ENCODE peak calls at places on chromosomes 6 and 20, in five cellular contexts. P, I, B, K and W are unnamed samples.

GRCh38 chr20:12358006-12358654 is 440.4 kb downstream of the BTBD3 start:
- DNase-seq in P (no peak), I (no peak), B (peak; percentile 62), K (no peak), W (no peak)

GRCh38 chr6:36920049-36920448 is 34.3 kb downstream of the C6orf89 start:
- DNase-seq in P (no peak), I (no peak), B (no peak), K (no peak), W (no peak)

GRCh38 chr6:80622641-80623040 is 516.2 kb downstream of the BCKDHB start:
- DNase-seq in P (no peak), I (peak; percentile 63), B (no peak), K (no peak), W (no peak)

GRCh38 chr6:55320691-55321086 is 6.6 kb upstream of the GFRAL start:
- DNase-seq in P (no peak), I (no peak), B (no peak), K (no peak), W (no peak)

GRCh38 chr6:32886674-32887383 is 32.8 kb downstream of the PSMB9 start:
- DNase-seq in P (peak; percentile 89), I (no peak), B (peak; percentile 76), K (no peak), W (no peak)

GRCh38 chr20:237918-238317 is 10.9 kb downstream of the DEFB129 start:
- DNase-seq in P (no peak), I (no peak), B (peak; percentile 5), K (no peak), W (no peak)

GRCh38 chr6:44002591-44003344 is 124.5 kb downstream of the MRPL14 start:
- DNase-seq in P (peak; percentile 54), I (peak; percentile 73), B (peak; percentile 49), K (no peak), W (no peak)

GRCh38 chr6:14382381-14383236 is 265.0 kb downstream of the CD83 start:
- DNase-seq in P (no peak), I (no peak), B (no peak), K (no peak), W (no peak)

GRCh38 chr20:61185841-61186601 is 66.0 kb upstream of the CDH4 start:
- DNase-seq in P (peak; percentile 98), I (no peak), B (peak; percentile 90), K (no peak), W (peak; percentile 39)

GRCh38 chr20:25007491-25008305 is 15.1 kb upstream of the APMAP start:
- DNase-seq in P (no peak), I (no peak), B (no peak), K (no peak), W (no peak)

GRCh38 chr6:79574636-79575035 is 37.4 kb upstream of the LCA5 start:
- DNase-seq in P (peak; percentile 78), I (no peak), B (peak; percentile 60), K (no peak), W (no peak)

GRCh38 chr20:38997622-38998021 is 35.5 kb downstream of the DHX35 start:
- DNase-seq in P (no peak), I (no peak), B (no peak), K (no peak), W (no peak)

DNA sequence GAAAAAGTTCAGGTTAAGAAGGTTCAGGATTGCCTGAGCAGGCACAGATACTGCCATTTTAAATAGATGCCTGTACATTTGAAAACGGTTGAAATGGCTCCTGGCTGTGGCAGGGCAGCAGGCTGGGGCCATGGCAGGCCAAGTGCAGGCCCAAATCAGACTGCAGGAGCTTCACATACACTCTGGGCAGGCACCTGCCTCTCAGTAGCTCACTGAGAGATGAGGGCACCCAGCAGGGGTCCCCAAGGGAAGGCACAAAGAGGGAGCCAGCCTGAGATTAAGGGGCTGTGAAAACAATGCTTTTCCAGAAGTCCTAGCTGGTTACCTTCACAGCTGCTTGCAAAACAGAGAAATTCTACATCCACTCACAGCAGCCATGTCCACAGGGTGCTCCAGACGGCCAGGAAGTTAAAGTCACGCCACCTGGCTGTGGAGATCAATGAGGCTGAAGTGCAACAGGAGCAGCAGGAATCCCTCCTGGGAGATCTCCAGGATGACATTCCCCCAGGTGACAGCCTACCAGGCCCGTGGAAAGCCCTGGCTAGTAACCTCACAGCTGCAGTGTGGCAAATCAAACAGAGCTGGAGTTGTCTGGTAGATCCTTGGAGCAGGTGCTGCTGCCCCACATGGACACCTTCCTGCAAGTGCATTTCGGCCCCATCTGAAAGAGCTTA is 6.2 kb upstream of the RAET1E start:
- DNase-seq in P (no peak), I (no peak), B (no peak), K (no peak), W (no peak)
- TF ChIP-seq CTCF in P (no peak), I (no peak), B (no peak), K (no peak), W (no peak)

GRCh38 chr6:118284736-118285360 is 263.2 kb upstream of the PLN start:
- DNase-seq in P (peak; percentile 52), I (no peak), B (peak; percentile 44), K (no peak), W (no peak)

GRCh38 chr6:118283759-118284158 is 264.3 kb upstream of the PLN start:
- DNase-seq in P (peak; percentile 68), I (no peak), B (peak; percentile 78), K (no peak), W (peak; percentile 15)

GRCh38 chr6:118285791-118286190 is 262.3 kb upstream of the PLN start:
- DNase-seq in P (no peak), I (no peak), B (no peak), K (no peak), W (no peak)

DNA sequence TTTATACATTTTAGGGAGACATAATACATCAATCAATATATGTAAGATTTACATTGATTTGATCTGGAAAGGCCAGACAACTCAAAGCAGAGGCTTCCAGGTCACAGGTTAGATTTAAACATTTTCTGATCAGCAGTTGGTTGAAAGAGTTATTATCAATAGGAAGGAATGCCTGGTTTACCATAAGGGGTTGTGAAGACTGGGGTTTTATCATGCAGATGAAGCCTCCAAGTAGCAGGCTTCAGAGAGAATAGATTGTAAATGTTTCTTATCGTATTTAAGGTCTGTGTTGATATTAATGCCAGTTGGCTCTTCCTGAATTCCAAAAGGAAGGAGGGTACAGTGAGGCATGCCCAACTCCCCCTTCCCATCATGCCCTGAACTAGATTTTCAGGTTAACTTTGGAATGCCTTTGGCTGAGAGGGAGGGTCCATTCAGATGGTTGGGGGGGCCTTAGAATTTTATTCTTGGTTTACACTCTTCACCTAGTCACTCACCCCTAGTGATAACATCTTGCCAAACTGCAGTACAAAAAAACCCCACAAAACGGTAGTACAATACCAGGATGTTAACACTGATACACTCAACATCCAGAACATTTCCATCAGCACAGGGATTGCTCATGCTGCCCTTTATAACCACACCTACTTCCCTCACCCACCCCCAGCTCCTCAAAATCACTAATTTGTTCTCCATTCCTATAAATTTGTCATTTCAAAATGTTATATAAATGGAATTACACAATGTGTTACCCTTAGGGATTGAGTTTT is 259.6 kb upstream of the PLN start:
- DNase-seq in P (peak; percentile 52), I (no peak), B (peak; percentile 16), K (no peak), W (no peak)
- TF ChIP-seq CTCF in P (peak; percentile 47), I (no peak), B (peak; percentile 11), K (peak; percentile 52), W (peak; percentile 38)

GRCh38 chr6:215335-216034 is 76.8 kb upstream of the DUSP22 start:
- DNase-seq in P (peak; percentile 39), I (peak; percentile 54), B (no peak), K (no peak), W (no peak)

GRCh38 chr6:219641-220198 is 72.6 kb upstream of the DUSP22 start:
- DNase-seq in P (peak; percentile 66), I (peak; percentile 86), B (peak; percentile 50), K (peak; percentile 31), W (no peak)

GRCh38 chr6:219019-219570 is 73.2 kb upstream of the DUSP22 start:
- DNase-seq in P (no peak), I (no peak), B (no peak), K (no peak), W (no peak)

GRCh38 chr6:218153-219018 is 73.9 kb upstream of the DUSP22 start:
- DNase-seq in P (no peak), I (no peak), B (no peak), K (no peak), W (no peak)

GRCh38 chr6:217048-217659 is 75.1 kb upstream of the DUSP22 start:
- DNase-seq in P (no peak), I (no peak), B (no peak), K (no peak), W (no peak)
- TF ChIP-seq CTCF in P (peak; percentile 30), I (peak; percentile 48), B (peak; percentile 43), K (no peak), W (peak; percentile 30)

GRCh38 chr6:92777146-92777740 is 642.1 kb downstream of the EPHA7 start:
- DNase-seq in P (peak; percentile 42), I (no peak), B (peak; percentile 44), K (no peak), W (no peak)
- TF ChIP-seq CTCF in P (peak; percentile 56), I (peak; percentile 43), B (peak; percentile 55), K (no peak), W (no peak)

DNA sequence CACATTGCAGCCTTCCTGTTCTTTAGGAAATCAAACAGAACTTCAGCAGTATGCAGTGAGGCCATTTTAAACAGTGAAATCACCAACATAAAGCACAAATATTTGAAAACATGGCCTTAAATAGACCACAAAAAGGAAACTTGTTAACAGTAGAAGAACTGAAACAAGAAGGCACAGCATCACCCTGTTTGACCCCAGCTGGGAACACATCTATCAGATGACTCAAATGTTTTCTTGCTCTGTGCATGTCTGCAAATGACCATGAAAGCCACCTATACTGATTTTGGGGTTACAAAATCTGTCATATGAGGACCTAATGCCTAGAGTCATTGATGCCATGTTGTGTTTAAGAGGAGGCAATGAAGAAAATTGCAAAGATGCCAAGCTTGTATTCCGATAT is 123.8 kb upstream of the ADGRF1 start:
- DNase-seq in P (peak; percentile 59), I (no peak), B (no peak), K (no peak), W (no peak)
- TF ChIP-seq CTCF in P (no peak), I (no peak), B (no peak), K (no peak), W (no peak)

GRCh38 chr20:52191132-52191435 is 495 bp downstream of the ZFP64 start:
- DNase-seq in P (peak; percentile 7), I (no peak), B (no peak), K (no peak), W (no peak)

GRCh38 chr20:52193133-52193532 is 1.6 kb upstream of the ZFP64 start:
- DNase-seq in P (no peak), I (no peak), B (no peak), K (no peak), W (no peak)

GRCh38 chr20:52193886-52194545 is 2.4 kb upstream of the ZFP64 start:
- DNase-seq in P (no peak), I (no peak), B (no peak), K (no peak), W (no peak)

GRCh38 chr20:52191436-52192295 is at the start of gene ZFP64:
- DNase-seq in P (peak; percentile 76), I (peak; percentile 80), B (peak; percentile 80), K (peak; percentile 9), W (peak; percentile 41)

DNA sequence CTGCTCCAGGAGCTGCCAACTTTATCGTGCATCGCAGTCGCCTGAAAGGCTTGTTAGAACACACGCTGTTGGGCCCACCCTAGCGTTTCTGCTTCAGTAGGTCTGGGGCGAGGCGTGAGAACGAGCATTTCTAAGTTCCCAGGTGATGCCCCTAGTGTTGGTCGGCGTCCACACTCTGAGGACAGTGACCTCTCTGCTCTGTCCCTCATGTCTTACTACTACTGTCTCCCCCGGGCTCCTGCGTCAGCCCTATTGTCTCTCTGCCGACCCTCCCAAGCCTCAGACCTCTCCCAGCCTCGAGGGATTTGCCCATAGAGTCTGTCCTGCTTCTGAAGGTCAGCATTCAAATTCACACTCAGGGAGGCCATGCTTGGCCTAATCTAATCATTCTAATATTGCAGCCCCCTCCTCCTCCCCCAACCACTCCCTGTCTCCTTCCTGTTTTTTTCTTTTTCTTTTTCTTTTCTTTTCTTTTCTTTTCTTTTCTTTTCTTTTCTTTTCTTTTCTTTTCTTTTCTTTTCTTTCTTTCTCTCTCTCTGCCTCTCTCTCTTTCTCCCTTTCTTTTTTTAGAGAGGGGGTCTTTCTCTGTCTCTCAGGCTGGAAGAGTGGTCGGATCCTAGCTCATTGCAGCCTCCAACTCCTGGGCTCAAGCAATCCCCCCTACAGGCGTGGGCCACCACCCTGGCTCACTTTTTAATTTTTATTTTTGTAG is 873 bp upstream of the ZFP64 start:
- DNase-seq in P (no peak), I (peak; percentile 57), B (no peak), K (no peak), W (no peak)
- TF ChIP-seq CTCF in P (no peak), I (no peak), B (peak; percentile 10), K (no peak), W (no peak)